ENCODE peak calls at places on chromosomes 16 and 17, in six cellular contexts. One of them, this sample, is unnamed. For H3K4me1, the result is how much of the 10 kb centered on the place peaks cover.

GRCh38 chr17:81285179-81285878 is 9.8 kb downstream of the SLC38A10 start:
- DNase-seq in ovary: peak
- DNase-seq in neural progenitor cell: peak
- DNase-seq in heart left ventricle: peak
- DNase-seq in H9: no peak
- DNase-seq in lung: peak
- DNase-seq in this sample: no peak

GRCh38 chr16:8887952-8888560 is 5.9 kb downstream of the LITAFD start:
- DNase-seq in ovary: no peak
- DNase-seq in neural progenitor cell: no peak
- DNase-seq in heart left ventricle: peak
- DNase-seq in H9: no peak
- DNase-seq in lung: no peak
- DNase-seq in this sample: no peak

GRCh38 chr17:81401727-81402529 is 6.7 kb downstream of the BAHCC1 start:
- DNase-seq in ovary: no peak
- DNase-seq in neural progenitor cell: peak
- DNase-seq in heart left ventricle: no peak
- DNase-seq in H9: peak
- DNase-seq in lung: no peak
- DNase-seq in this sample: peak

GRCh38 chr17:46832945-46833839 is 14.7 kb upstream of the WNT3 start:
- DNase-seq in ovary: no peak
- DNase-seq in neural progenitor cell: peak
- DNase-seq in heart left ventricle: no peak
- DNase-seq in H9: peak
- DNase-seq in lung: no peak
- DNase-seq in this sample: no peak

GRCh38 chr16:86575754-86576557 is 2.4 kb upstream of the FOXL1 start:
- DNase-seq in ovary: peak
- DNase-seq in neural progenitor cell: peak
- DNase-seq in heart left ventricle: peak
- DNase-seq in H9: peak
- DNase-seq in lung: no peak
- DNase-seq in this sample: peak

GRCh38 chr17:15411556-15412198 is 55.7 kb downstream of the CDRT4 start:
- DNase-seq in ovary: no peak
- DNase-seq in neural progenitor cell: no peak
- DNase-seq in heart left ventricle: no peak
- DNase-seq in H9: no peak
- DNase-seq in lung: no peak
- DNase-seq in this sample: no peak

GRCh38 chr17:17710355-17710727 is 29.1 kb downstream of the RAI1 start:
- DNase-seq in ovary: no peak
- DNase-seq in neural progenitor cell: no peak
- DNase-seq in heart left ventricle: no peak
- DNase-seq in H9: no peak
- DNase-seq in lung: no peak
- DNase-seq in this sample: no peak

GRCh38 chr17:1495265-1495664 is 2.8 kb upstream of the MYO1C start:
- DNase-seq in ovary: no peak
- DNase-seq in neural progenitor cell: no peak
- DNase-seq in heart left ventricle: peak
- DNase-seq in H9: no peak
- DNase-seq in lung: no peak
- DNase-seq in this sample: no peak

GRCh38 chr16:3295209-3295608 is 10.0 kb downstream of the TIGD7 start:
- DNase-seq in ovary: no peak
- DNase-seq in neural progenitor cell: no peak
- DNase-seq in heart left ventricle: no peak
- DNase-seq in H9: no peak
- DNase-seq in lung: no peak
- DNase-seq in this sample: peak

GRCh38 chr16:60744198-60744597 is 1292.0 kb downstream of the CDH8 start:
- DNase-seq in ovary: no peak
- DNase-seq in neural progenitor cell: no peak
- DNase-seq in heart left ventricle: no peak
- DNase-seq in H9: no peak
- DNase-seq in lung: no peak
- DNase-seq in this sample: no peak

GRCh38 chr17:9890124-9890523 is 14.9 kb downstream of the RCVRN start:
- DNase-seq in ovary: no peak
- DNase-seq in neural progenitor cell: peak
- DNase-seq in heart left ventricle: no peak
- DNase-seq in H9: peak
- DNase-seq in lung: no peak
- DNase-seq in this sample: peak

GRCh38 chr17:55965051-55965450 is 188.2 kb upstream of the ANKFN1 start:
- DNase-seq in ovary: no peak
- DNase-seq in neural progenitor cell: no peak
- DNase-seq in heart left ventricle: no peak
- DNase-seq in H9: no peak
- DNase-seq in lung: no peak
- DNase-seq in this sample: no peak

GRCh38 chr17:75241996-75242460 is 19.4 kb downstream of the GGA3 start:
- DNase-seq in ovary: no peak
- DNase-seq in neural progenitor cell: no peak
- DNase-seq in heart left ventricle: no peak
- DNase-seq in H9: no peak
- DNase-seq in lung: no peak
- DNase-seq in this sample: no peak

GRCh38 chr17:72928454-72929136 is 163.9 kb downstream of the SLC39A11 start:
- DNase-seq in ovary: no peak
- DNase-seq in neural progenitor cell: no peak
- DNase-seq in heart left ventricle: no peak
- DNase-seq in H9: no peak
- DNase-seq in lung: no peak
- DNase-seq in this sample: no peak

GRCh38 chr16:1933097-1933661 is 9.8 kb downstream of the MSRB1 start:
- DNase-seq in ovary: no peak
- DNase-seq in neural progenitor cell: no peak
- DNase-seq in heart left ventricle: no peak
- DNase-seq in H9: no peak
- DNase-seq in lung: no peak
- DNase-seq in this sample: no peak

GRCh38 chr17:81385320-81386111 is 9.7 kb upstream of the BAHCC1 start:
- DNase-seq in ovary: peak
- DNase-seq in neural progenitor cell: no peak
- DNase-seq in heart left ventricle: no peak
- DNase-seq in H9: no peak
- DNase-seq in lung: no peak
- DNase-seq in this sample: no peak

GRCh38 chr17:2343421-2343820 is 6.1 kb downstream of the SGSM2 start:
- DNase-seq in ovary: no peak
- DNase-seq in neural progenitor cell: no peak
- DNase-seq in heart left ventricle: no peak
- DNase-seq in H9: no peak
- DNase-seq in lung: no peak
- DNase-seq in this sample: no peak

GRCh38 chr16:88785106-88785924 is at the start of gene PIEZO1:
- DNase-seq in ovary: peak
- DNase-seq in neural progenitor cell: peak
- DNase-seq in heart left ventricle: peak
- DNase-seq in H9: no peak
- DNase-seq in lung: peak
- DNase-seq in this sample: peak

GRCh38 chr17:63442549-63443035 is 3.5 kb downstream of the CYB561 start:
- DNase-seq in ovary: no peak
- DNase-seq in neural progenitor cell: peak
- DNase-seq in heart left ventricle: no peak
- DNase-seq in H9: peak
- DNase-seq in lung: no peak
- DNase-seq in this sample: no peak

GRCh38 chr17:66451188-66452149 is 149.1 kb downstream of the PRKCA start:
- DNase-seq in ovary: no peak
- DNase-seq in neural progenitor cell: peak
- DNase-seq in heart left ventricle: no peak
- DNase-seq in H9: peak
- DNase-seq in lung: no peak
- DNase-seq in this sample: peak

GRCh38 chr17:39213852-39214251 is 11.9 kb downstream of the STAC2 start:
- DNase-seq in ovary: no peak
- DNase-seq in neural progenitor cell: no peak
- DNase-seq in heart left ventricle: no peak
- DNase-seq in H9: no peak
- DNase-seq in lung: peak
- DNase-seq in this sample: no peak

GRCh38 chr16:58501242-58502131 is 1.5 kb downstream of the NDRG4 start:
- DNase-seq in ovary: no peak
- DNase-seq in neural progenitor cell: peak
- DNase-seq in heart left ventricle: no peak
- DNase-seq in H9: peak
- DNase-seq in lung: no peak
- DNase-seq in this sample: peak

GRCh38 chr17:76831316-76831715 is 36.9 kb upstream of the MGAT5B start:
- DNase-seq in ovary: no peak
- DNase-seq in neural progenitor cell: no peak
- DNase-seq in heart left ventricle: no peak
- DNase-seq in H9: no peak
- DNase-seq in lung: no peak
- DNase-seq in this sample: no peak

GRCh38 chr16:9077001-9077809 is 14.2 kb upstream of the HAPSTR1 start:
- DNase-seq in ovary: no peak
- DNase-seq in neural progenitor cell: no peak
- DNase-seq in heart left ventricle: no peak
- DNase-seq in H9: no peak
- DNase-seq in lung: no peak
- DNase-seq in this sample: no peak

GRCh38 chr17:17063546-17064122 is 21.4 kb downstream of the MPRIP start:
- DNase-seq in ovary: no peak
- DNase-seq in neural progenitor cell: no peak
- DNase-seq in heart left ventricle: peak
- DNase-seq in H9: peak
- DNase-seq in lung: peak
- DNase-seq in this sample: no peak

GRCh38 chr16:3121843-3122467 is 9.6 kb downstream of the ZNF205 start:
- DNase-seq in ovary: no peak
- DNase-seq in neural progenitor cell: no peak
- DNase-seq in heart left ventricle: no peak
- DNase-seq in H9: no peak
- DNase-seq in lung: no peak
- DNase-seq in this sample: no peak

GRCh38 chr16:89156740-89157645 is 14.6 kb upstream of the CDH15 start:
- DNase-seq in ovary: no peak
- DNase-seq in neural progenitor cell: no peak
- DNase-seq in heart left ventricle: no peak
- DNase-seq in H9: no peak
- DNase-seq in lung: no peak
- DNase-seq in this sample: no peak

GRCh38 chr16:57469917-57470470 is 7.5 kb downstream of the POLR2C start:
- DNase-seq in ovary: no peak
- DNase-seq in neural progenitor cell: no peak
- DNase-seq in heart left ventricle: no peak
- DNase-seq in H9: peak
- DNase-seq in lung: no peak
- DNase-seq in this sample: peak

GRCh38 chr17:27485125-27485524 is 28.9 kb downstream of the KSR1 start:
- DNase-seq in ovary: no peak
- DNase-seq in neural progenitor cell: no peak
- DNase-seq in heart left ventricle: no peak
- DNase-seq in H9: no peak
- DNase-seq in lung: no peak
- DNase-seq in this sample: no peak
- H3K4me1 ChIP-seq in ovary: under half
- H3K4me1 ChIP-seq in neural progenitor cell: under half
- H3K4me1 ChIP-seq in heart left ventricle: under half
- H3K4me1 ChIP-seq in H9: under half
- H3K4me1 ChIP-seq in lung: under half
- H3K4me1 ChIP-seq in this sample: under half

GRCh38 chr17:45149037-45149668 is 878 bp downstream of the HEXIM1 start:
- DNase-seq in ovary: peak
- DNase-seq in neural progenitor cell: peak
- DNase-seq in heart left ventricle: peak
- DNase-seq in H9: peak
- DNase-seq in lung: peak
- DNase-seq in this sample: peak

GRCh38 chr17:45148183-45149036 is at the start of gene HEXIM1:
- DNase-seq in ovary: peak
- DNase-seq in neural progenitor cell: peak
- DNase-seq in heart left ventricle: peak
- DNase-seq in H9: peak
- DNase-seq in lung: peak
- DNase-seq in this sample: peak

GRCh38 chr17:45149669-45150603 is 1.7 kb downstream of the HEXIM1 start:
- DNase-seq in ovary: peak
- DNase-seq in neural progenitor cell: peak
- DNase-seq in heart left ventricle: peak
- DNase-seq in H9: peak
- DNase-seq in lung: peak
- DNase-seq in this sample: peak

GRCh38 chr17:45147581-45148182 is 593 bp upstream of the HEXIM1 start:
- DNase-seq in ovary: peak
- DNase-seq in neural progenitor cell: peak
- DNase-seq in heart left ventricle: peak
- DNase-seq in H9: peak
- DNase-seq in lung: peak
- DNase-seq in this sample: peak

GRCh38 chr17:45150911-45151809 is 2.9 kb downstream of the HEXIM1 start:
- DNase-seq in ovary: no peak
- DNase-seq in neural progenitor cell: no peak
- DNase-seq in heart left ventricle: no peak
- DNase-seq in H9: no peak
- DNase-seq in lung: no peak
- DNase-seq in this sample: no peak
- H3K4me1 ChIP-seq in ovary: under half
- H3K4me1 ChIP-seq in neural progenitor cell: under half
- H3K4me1 ChIP-seq in heart left ventricle: half or more
- H3K4me1 ChIP-seq in H9: under half
- H3K4me1 ChIP-seq in lung: under half
- H3K4me1 ChIP-seq in this sample: under half

DNA sequence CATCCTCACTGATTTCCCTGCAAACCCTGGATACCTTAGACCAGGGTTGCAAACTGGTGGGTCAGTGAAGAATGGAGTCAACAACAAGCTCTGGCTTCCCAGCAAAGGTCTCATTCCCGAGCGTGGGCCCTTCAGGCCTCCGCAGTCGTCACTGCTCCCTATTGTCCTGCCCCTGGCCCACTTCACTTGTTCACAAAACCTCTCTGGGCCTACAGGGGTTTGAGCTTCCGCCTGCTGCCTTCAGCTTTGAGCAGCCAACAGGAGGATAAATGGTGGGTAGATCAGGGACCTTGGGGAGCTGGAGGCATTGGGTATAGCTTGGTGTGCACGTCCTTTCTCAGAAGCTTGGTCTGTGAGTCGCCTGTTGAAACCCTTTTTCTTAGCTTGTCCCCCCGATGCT is 148.8 kb downstream of the KATNIP start:
- DNase-seq in ovary: no peak
- DNase-seq in neural progenitor cell: no peak
- DNase-seq in heart left ventricle: no peak
- DNase-seq in H9: no peak
- DNase-seq in lung: no peak
- DNase-seq in this sample: no peak
- H3K4me1 ChIP-seq in ovary: under half
- H3K4me1 ChIP-seq in neural progenitor cell: under half
- H3K4me1 ChIP-seq in heart left ventricle: under half
- H3K4me1 ChIP-seq in H9: under half
- H3K4me1 ChIP-seq in lung: under half
- H3K4me1 ChIP-seq in this sample: under half

GRCh38 chr16:19753815-19754643 is 36.0 kb downstream of the IQCK start:
- DNase-seq in ovary: no peak
- DNase-seq in neural progenitor cell: no peak
- DNase-seq in heart left ventricle: no peak
- DNase-seq in H9: no peak
- DNase-seq in lung: no peak
- DNase-seq in this sample: no peak
- H3K4me1 ChIP-seq in ovary: under half
- H3K4me1 ChIP-seq in neural progenitor cell: under half
- H3K4me1 ChIP-seq in heart left ventricle: under half
- H3K4me1 ChIP-seq in H9: under half
- H3K4me1 ChIP-seq in lung: under half
- H3K4me1 ChIP-seq in this sample: under half

This sample was measured in GM23338.